ENCODE peak calls at places on chromosome X, in seven cellular contexts. I is mesenchymal stem cell, C is H9, A is mesendoderm, M is neuronal stem cell, T is H1, R is trophoblast cell. F is an unnamed sample.
A peak's percentile ranks its signal among the peaks of the same experiment; 100 is the strongest.

GRCh38 chrX:11105080-11105479 is 6.1 kb upstream of the HCCS start:
- DNase-seq in T (no peak), R (no peak), C (no peak), I (peak; percentile 24), M (no peak), A (no peak), F (peak; percentile 54)

GRCh38 chrX:114800719-114801118 is 216.7 kb downstream of the IL13RA2 start:
- DNase-seq in R (peak; percentile 2), I (peak; percentile 53), T (no peak), C (no peak), M (no peak), A (no peak), F (peak; percentile 12)

GRCh38 chrX:110219920-110220319 is 98.0 kb downstream of the AMMECR1 start:
- DNase-seq in C (no peak), A (peak; percentile 3), M (no peak), T (no peak), I (peak; percentile 56), R (no peak), F (peak; percentile 69)

GRCh38 chrX:107710617-107711391 is 64.8 kb downstream of the TSC22D3 start:
- DNase-seq in C (no peak), M (peak; percentile 36), A (peak; percentile 91), I (peak; percentile 99), R (peak; percentile 77), T (no peak), F (peak; percentile 93)

GRCh38 chrX:74535633-74536141 is 78.7 kb downstream of the RLIM start:
- DNase-seq in A (peak; percentile 64), T (no peak), M (no peak), C (peak; percentile 44), R (peak; percentile 77), I (peak; percentile 69), F (peak; percentile 66)

GRCh38 chrX:122572461-122572860 is 611.6 kb upstream of the GRIA3 start:
- DNase-seq in T (no peak), C (no peak), A (no peak), M (no peak), R (no peak), I (no peak), F (peak; percentile 4)

GRCh38 chrX:14920196-14920595 is 47.0 kb downstream of the MOSPD2 start:
- DNase-seq in M (no peak), I (no peak), T (no peak), R (no peak), A (no peak), C (no peak), F (peak; percentile 74)

GRCh38 chrX:47321978-47322377 is 48.4 kb upstream of the ZNF157 start:
- DNase-seq in T (peak; percentile 29), M (peak; percentile 24), I (no peak), R (no peak), A (peak; percentile 58), C (peak; percentile 71), F (no peak)

GRCh38 chrX:75365243-75365975 is 91.5 kb downstream of the UPRT start:
- DNase-seq in I (no peak), R (no peak), C (no peak), M (no peak), T (no peak), A (peak; percentile 1), F (no peak)

GRCh38 chrX:132956421-132957210 is 1.8 kb downstream of the HS6ST2 start:
- DNase-seq in R (no peak), T (no peak), M (no peak), A (no peak), I (peak; percentile 14), C (no peak), F (no peak)

GRCh38 chrX:18984381-18985185 is 669 bp upstream of the PHKA2 start:
- DNase-seq in C (peak; percentile 82), T (no peak), M (peak; percentile 71), R (peak; percentile 68), I (peak; percentile 83), A (peak; percentile 89), F (peak; percentile 52)

GRCh38 chrX:2464677-2465166 is 36.1 kb downstream of the DHRSX start:
- DNase-seq in T (no peak), M (no peak), A (peak; percentile 69), C (peak; percentile 54), R (peak; percentile 58), I (no peak), F (no peak)

GRCh38 chrX:2320580-2321327 is 180.0 kb downstream of the DHRSX start:
- DNase-seq in A (peak; percentile 8), C (no peak), T (no peak), R (peak; percentile 56), M (no peak), I (peak; percentile 80), F (peak; percentile 77)

GRCh38 chrX:81355436-81355835 is 153.5 kb downstream of the SH3BGRL start:
- DNase-seq in I (no peak), M (no peak), T (no peak), C (no peak), A (peak; percentile 8), R (no peak), F (no peak)

GRCh38 chrX:47662144-47662657 is 3.2 kb upstream of the UXT start:
- DNase-seq in M (no peak), A (peak; percentile 38), T (no peak), R (peak; percentile 75), C (no peak), I (peak; percentile 96), F (peak; percentile 93)

GRCh38 chrX:108036298-108036973 is 8.4 kb upstream of the VSIG1 start:
- DNase-seq in R (no peak), I (peak; percentile 68), T (no peak), A (peak; percentile 3), M (no peak), C (no peak), F (peak; percentile 93)

GRCh38 chrX:83469551-83469950 is 38.5 kb upstream of the POU3F4 start:
- DNase-seq in A (peak; percentile 60), T (no peak), M (no peak), C (peak; percentile 38), I (no peak), R (no peak), F (peak; percentile 1)

GRCh38 chrX:9494806-9495205 is 29.9 kb downstream of the TBL1X start:
- DNase-seq in R (peak; percentile 14), A (peak; percentile 22), T (no peak), M (no peak), I (peak; percentile 93), C (no peak), F (peak; percentile 41)

GRCh38 chrX:39427492-39428289 is 626.4 kb downstream of the MID1IP1 start:
- DNase-seq in I (peak; percentile 74), C (no peak), A (no peak), M (no peak), T (no peak), R (no peak), F (peak; percentile 33)

GRCh38 chrX:40107291-40108083 is 9.7 kb upstream of the BCOR start:
- DNase-seq in T (no peak), I (peak; percentile 73), A (peak; percentile 84), R (peak; percentile 24), M (no peak), C (peak; percentile 79), F (no peak)

GRCh38 chrX:80206647-80207046 is 192.1 kb downstream of the TBX22 start:
- DNase-seq in M (no peak), C (no peak), I (no peak), R (no peak), T (no peak), A (no peak), F (no peak)
- H3K4ac ChIP-seq in M (no peak overlapping the region), C (no peak overlapping the region), I (no peak overlapping the region), R (no peak overlapping the region), T (no peak overlapping the region), A (no peak overlapping the region), F (no peak overlapping the region)

DNA sequence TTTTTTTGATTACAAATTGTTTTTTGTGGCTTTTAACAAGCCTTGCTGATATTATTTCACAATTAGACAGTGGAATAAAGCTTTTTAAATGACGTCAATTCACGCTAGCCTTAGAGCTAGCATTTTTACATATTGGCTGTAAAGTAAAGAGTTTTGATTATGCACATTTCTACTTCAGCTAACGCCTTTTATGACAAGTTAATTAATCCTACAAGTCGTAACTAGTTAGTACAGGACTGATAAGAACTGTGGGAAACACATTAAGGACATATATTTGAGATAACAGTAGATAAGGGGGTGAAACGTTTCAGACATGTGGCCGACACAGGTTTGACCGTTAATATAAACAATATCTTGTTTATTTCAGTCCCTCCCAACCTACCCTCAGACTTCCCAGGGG is 95.7 kb upstream of the ATXN3L start:
- DNase-seq in I (no peak), T (no peak), A (peak; percentile 10), M (no peak), R (no peak), C (no peak), F (no peak)
- H3K4ac ChIP-seq in I (no peak overlapping the region), T (no peak overlapping the region), A (no peak overlapping the region), M (no peak overlapping the region), R (no peak overlapping the region), C (no peak overlapping the region), F (no peak overlapping the region)

DNA sequence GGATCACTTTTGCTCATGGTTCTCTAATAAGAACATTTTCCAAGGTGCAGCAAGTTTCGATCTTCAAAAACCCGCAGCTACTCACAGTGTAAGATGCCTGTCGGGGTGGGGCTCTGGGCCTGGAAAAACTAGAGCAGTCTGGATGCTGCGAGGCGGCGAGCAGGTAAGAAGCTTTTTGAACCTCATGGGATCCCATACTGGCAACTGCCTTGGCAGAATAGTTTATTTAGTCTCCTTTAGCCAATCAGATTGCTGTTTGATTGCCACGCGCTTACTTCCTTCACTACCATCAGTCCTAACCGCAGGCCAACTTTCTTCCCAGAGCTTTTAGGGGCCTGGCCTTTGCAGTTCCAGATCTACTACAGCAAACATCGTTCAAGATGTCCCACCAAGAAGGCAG is 61.3 kb upstream of the MAGEB10 start:
- DNase-seq in A (no peak), M (no peak), R (no peak), C (no peak), T (no peak), I (no peak), F (no peak)
- H3K4ac ChIP-seq in A (no peak overlapping the region), M (no peak overlapping the region), R (no peak overlapping the region), C (no peak overlapping the region), T (no peak overlapping the region), I (no peak overlapping the region), F (no peak overlapping the region)

GRCh38 chrX:30865020-30865419 is 24.0 kb downstream of the TAB3 start:
- DNase-seq in T (no peak), A (peak; percentile 64), R (peak; percentile 9), I (peak; percentile 1), M (no peak), C (peak; percentile 41), F (no peak)
- H3K4ac ChIP-seq in T (no peak overlapping the region), A (no peak overlapping the region), R (no peak overlapping the region), I (no peak overlapping the region), M (no peak overlapping the region), C (no peak overlapping the region), F (no peak overlapping the region)

F was measured in IMR-90.